ENCODE peak calls at places on chromosomes 12 and 14, in six cellular contexts. B is transverse colon, E is sigmoid colon, W is stomach, V is suprapubic skin, U is upper lobe of left lung. P is an unnamed sample. For H3K4me1 and H3K27me3, the result is how much of the 10 kb centered on the place peaks cover.

GRCh38 chr12:102407776-102408486 is 72.4 kb downstream of the IGF1 start:
- DNase-seq in B (no peak), E (no peak), W (no peak), V (no peak), U (no peak), P (no peak)

GRCh38 chr12:10968765-10969456 is 17.8 kb downstream of the TAS2R50 start:
- DNase-seq in B (no peak), E (no peak), W (peak), V (peak), U (peak), P (peak)

GRCh38 chr12:25529738-25530137 is 23.3 kb downstream of the LMNTD1 start:
- DNase-seq in B (no peak), E (no peak), W (no peak), V (no peak), U (no peak), P (no peak)

GRCh38 chr12:51200806-51201205 is 17.1 kb downstream of the POU6F1 start:
- DNase-seq in B (no peak), E (no peak), W (no peak), V (no peak), U (no peak), P (no peak)

GRCh38 chr12:110279976-110280783 is 867 bp upstream of the ATP2A2 start:
- DNase-seq in B (peak), E (peak), W (peak), V (peak), U (peak), P (no peak)

GRCh38 chr12:67452119-67452805 is 183.1 kb downstream of the CAND1 start:
- DNase-seq in B (no peak), E (no peak), W (no peak), V (no peak), U (no peak), P (no peak)

GRCh38 chr14:65495196-65495595 is 82.7 kb downstream of the FUT8 start:
- DNase-seq in B (no peak), E (no peak), W (no peak), V (no peak), U (no peak), P (no peak)

GRCh38 chr14:61106627-61107147 is 125.6 kb downstream of the SLC38A6 start:
- DNase-seq in B (no peak), E (no peak), W (no peak), V (no peak), U (no peak), P (no peak)

GRCh38 chr14:67820428-67820881 is 876 bp downstream of the RAD51B start:
- DNase-seq in B (peak), E (no peak), W (no peak), V (no peak), U (peak), P (no peak)

GRCh38 chr12:24719293-24719721 is 229.6 kb downstream of the BCAT1 start:
- DNase-seq in B (no peak), E (no peak), W (no peak), V (no peak), U (no peak), P (no peak)

GRCh38 chr12:109731231-109731731 is 17.7 kb downstream of the FAM222A start:
- DNase-seq in B (no peak), E (peak), W (peak), V (peak), U (no peak), P (no peak)

GRCh38 chr14:67199016-67199415 is 9.8 kb downstream of the GARIN2 start:
- DNase-seq in B (no peak), E (no peak), W (no peak), V (no peak), U (no peak), P (no peak)

GRCh38 chr12:4307593-4308333 is 13.2 kb upstream of the TIGAR start:
- DNase-seq in B (peak), E (peak), W (peak), V (no peak), U (peak), P (peak)

GRCh38 chr14:61188196-61188595 is 92.9 kb downstream of the TMEM30B start:
- DNase-seq in B (no peak), E (peak), W (no peak), V (no peak), U (no peak), P (peak)

GRCh38 chr12:56631790-56632700 is 1.9 kb upstream of the BAZ2A start:
- DNase-seq in B (peak), E (peak), W (peak), V (peak), U (peak), P (peak)

GRCh38 chr12:106841471-106842302 is 67.2 kb downstream of the RIC8B start:
- DNase-seq in B (peak), E (no peak), W (no peak), V (no peak), U (peak), P (peak)

GRCh38 chr12:122860052-122860853 is 25.0 kb downstream of the HIP1R start:
- DNase-seq in B (peak), E (peak), W (peak), V (peak), U (peak), P (peak)

GRCh38 chr12:45540661-45541341 is 188.7 kb upstream of the ARID2 start:
- DNase-seq in B (no peak), E (no peak), W (no peak), V (no peak), U (no peak), P (no peak)

GRCh38 chr12:108390495-108391203 is 51.5 kb upstream of the CMKLR1 start:
- DNase-seq in B (no peak), E (peak), W (no peak), V (no peak), U (no peak), P (no peak)

GRCh38 chr12:98595152-98595988 is 1.9 kb downstream of the SLC25A3 start:
- DNase-seq in B (no peak), E (no peak), W (no peak), V (no peak), U (no peak), P (no peak)

GRCh38 chr14:75579882-75580281 is 1.5 kb downstream of the FLVCR2 start:
- DNase-seq in B (no peak), E (peak), W (no peak), V (no peak), U (no peak), P (no peak)

GRCh38 chr14:104924421-104925213 is at the start of gene PLD4:
- DNase-seq in B (no peak), E (peak), W (no peak), V (no peak), U (no peak), P (no peak)

GRCh38 chr12:21828779-21829178 is 54.3 kb upstream of the KCNJ8 start:
- DNase-seq in B (peak), E (peak), W (peak), V (no peak), U (peak), P (peak)
- TF ChIP-seq EP300 in B (no peak), E (peak), W (peak), V (peak), U (no peak), P (no peak)

GRCh38 chr12:112046003-112046402 is 32.8 kb downstream of the ERP29 start:
- DNase-seq in B (no peak), E (peak), W (no peak), V (no peak), U (no peak), P (no peak)

GRCh38 chr12:112049351-112049750 is 36.1 kb downstream of the ERP29 start:
- DNase-seq in B (no peak), E (no peak), W (no peak), V (no peak), U (no peak), P (no peak)
- H3K4me1 ChIP-seq in B (under half), E (under half), W (under half), V (under half), U (under half), P (under half)

GRCh38 chr12:53956251-53956887 is 1.7 kb downstream of the HOXC12 start:
- DNase-seq in B (no peak), E (no peak), W (no peak), V (no peak), U (no peak), P (no peak)
- H3K27me3 ChIP-seq in B (half or more), E (half or more), W (half or more), V (half or more), U (under half), P (under half)

GRCh38 chr14:56059054-56059453 is 59.2 kb upstream of the PELI2 start:
- DNase-seq in B (no peak), E (no peak), W (no peak), V (no peak), U (no peak), P (no peak)
- TF ChIP-seq EP300 in B (no peak), E (no peak), W (no peak), V (no peak), U (no peak), P (no peak)

DNA sequence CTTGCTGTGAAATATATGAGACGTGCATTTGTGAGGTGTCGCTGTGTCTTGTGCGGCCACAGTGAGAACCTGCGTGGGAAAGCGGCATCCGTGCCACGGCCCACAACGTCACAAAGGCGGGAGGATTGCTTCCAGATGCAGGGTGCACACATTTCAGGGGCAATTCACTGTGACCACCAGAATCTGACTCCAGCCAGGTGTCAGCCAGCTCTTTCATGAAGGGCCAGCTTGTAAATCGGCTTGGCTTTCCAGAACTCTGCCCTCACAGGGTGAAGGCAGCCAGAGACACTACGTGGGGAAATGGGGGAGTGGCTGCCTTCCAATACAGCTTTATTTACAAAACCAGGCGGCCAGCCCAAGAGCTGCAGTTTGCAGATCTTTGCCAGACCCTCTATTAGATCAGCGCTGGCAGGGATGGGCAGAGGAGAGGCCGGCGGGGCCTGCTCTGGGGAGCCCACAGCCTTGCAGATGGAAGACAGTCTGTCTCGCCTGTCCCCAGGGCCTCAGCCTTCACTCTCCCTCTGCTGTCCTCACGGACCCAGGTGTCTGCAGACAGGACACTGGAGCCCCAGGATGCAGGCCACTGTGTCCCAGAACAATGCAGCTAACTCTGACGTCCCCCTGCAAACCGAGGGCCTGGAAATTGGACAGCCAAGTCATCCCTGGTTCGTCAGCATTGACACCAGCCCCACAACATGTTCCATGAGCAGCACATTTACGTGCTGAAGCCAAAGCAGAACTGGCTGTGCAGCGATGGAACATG is 53.5 kb downstream of the ADGRD1 start:
- DNase-seq in B (peak), E (peak), W (peak), V (no peak), U (no peak), P (peak)
- H3K4me1 ChIP-seq in B (under half), E (half or more), W (under half), V (under half), U (under half), P (under half)

DNA sequence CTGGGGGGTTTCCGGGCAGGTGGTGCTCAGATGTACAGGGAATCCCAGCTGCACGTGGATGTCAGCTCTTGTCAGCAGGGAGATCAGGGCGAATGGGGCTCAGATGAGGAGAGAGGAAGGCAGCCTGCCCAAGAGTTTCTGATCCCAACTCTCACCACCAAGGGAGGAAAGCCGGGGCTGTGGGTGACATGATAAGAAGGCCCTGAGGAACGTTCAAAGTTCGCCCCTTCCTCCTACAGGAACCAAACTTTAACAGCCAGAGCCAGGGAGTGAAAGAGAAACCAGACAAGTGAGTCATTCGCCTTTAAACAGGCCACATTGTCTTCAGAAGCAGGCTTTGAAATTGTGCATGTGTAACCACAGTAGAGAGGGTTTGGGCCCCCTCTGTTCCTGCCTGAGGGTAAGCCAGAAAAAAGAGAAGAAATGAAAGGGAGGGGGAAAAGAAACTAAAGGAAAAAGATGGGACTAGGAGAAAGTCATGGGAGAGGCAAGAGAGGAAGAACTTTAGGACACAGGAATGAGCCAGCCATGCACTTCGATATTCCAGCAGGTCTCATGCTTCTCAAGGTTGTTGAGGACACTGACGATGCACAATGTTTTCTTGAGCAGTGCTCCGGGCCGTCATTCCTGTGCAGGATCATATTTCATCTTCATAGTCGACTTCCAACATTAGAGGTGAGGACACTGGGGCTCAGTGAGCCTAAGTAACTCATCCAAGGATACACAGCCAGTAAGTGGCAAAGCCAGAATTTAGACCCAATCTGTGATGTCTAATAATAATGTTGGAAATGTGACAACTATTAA is 691.4 kb upstream of the TBX3 start:
- DNase-seq in B (no peak), E (no peak), W (no peak), V (no peak), U (no peak), P (no peak)
- H3K27me3 ChIP-seq in B (under half), E (under half), W (under half), V (under half), U (under half), P (under half)

GRCh38 chr12:32139064-32139421 is 32.4 kb downstream of the BICD1 start:
- DNase-seq in B (peak), E (no peak), W (no peak), V (no peak), U (no peak), P (no peak)
- TF ChIP-seq EP300 in B (no peak), E (no peak), W (no peak), V (no peak), U (no peak), P (no peak)

GRCh38 chr14:89921346-89921745 is 33.2 kb downstream of the EFCAB11 start:
- DNase-seq in B (no peak), E (no peak), W (no peak), V (no peak), U (no peak), P (no peak)
- H3K4me1 ChIP-seq in B (under half), E (under half), W (under half), V (under half), U (under half), P (under half)

P was measured in ovary.